ENCODE peak calls at places on chromosomes 2 and 18, in five cellular contexts. A is NCI-H69, O is NCI-H1417, N is myocyte, E is BE2C. W is an unnamed sample.

GRCh38 chr2:67389286-67389685 is 7.8 kb upstream of the ETAA1 start:
- DNase-seq in E (no peak), O (no peak), N (peak), A (no peak), W (no peak)

GRCh38 chr2:224646242-224646846 is 61.2 kb upstream of the CUL3 start:
- DNase-seq in O (peak), E (peak), A (peak), N (peak), W (peak)

GRCh38 chr2:3288455-3289163 is 89.0 kb downstream of the EIPR1 start:
- DNase-seq in N (no peak), E (peak), O (peak), A (peak), W (no peak)

GRCh38 chr2:149906871-149907270 is 319.3 kb upstream of the MMADHC start:
- DNase-seq in A (no peak), E (no peak), O (no peak), N (no peak), W (no peak)

GRCh38 chr2:28327963-28328922 is 64.4 kb upstream of the FOSL2 start:
- DNase-seq in A (no peak), E (no peak), O (peak), N (peak), W (no peak)

GRCh38 chr2:158004131-158004530 is 97.5 kb upstream of the UPP2 start:
- DNase-seq in O (no peak), N (peak), A (peak), E (no peak), W (no peak)

GRCh38 chr18:13835202-13835601 is 11.3 kb downstream of the MC5R start:
- DNase-seq in N (no peak), E (no peak), O (no peak), A (no peak), W (no peak)

GRCh38 chr18:3612315-3612714 is 162.3 kb downstream of the TGIF1 start:
- DNase-seq in O (peak), N (no peak), A (peak), E (no peak), W (no peak)

GRCh38 chr2:222318026-222318711 is 19.4 kb upstream of the PAX3 start:
- DNase-seq in E (peak), N (peak), A (peak), O (peak), W (peak)

GRCh38 chr2:241777167-241777685 is 604 bp downstream of the GAL3ST2 start:
- DNase-seq in E (no peak), N (no peak), O (no peak), A (no peak), W (no peak)

GRCh38 chr18:2223859-2224258 is 347.4 kb downstream of the METTL4 start:
- DNase-seq in E (peak), A (peak), N (peak), O (peak), W (no peak)

GRCh38 chr2:109339519-109339991 is 210.6 kb downstream of the SH3RF3 start:
- DNase-seq in N (no peak), A (peak), E (no peak), O (peak), W (peak)

GRCh38 chr2:71991397-71991796 is 156.3 kb downstream of the CYP26B1 start:
- DNase-seq in O (no peak), A (no peak), N (no peak), E (no peak), W (no peak)

GRCh38 chr2:38682008-38682575 is 16.2 kb downstream of the GALM start:
- DNase-seq in A (no peak), N (no peak), O (peak), E (no peak), W (no peak)

GRCh38 chr2:240236217-240237111 is 96.0 kb upstream of the OTOS start:
- DNase-seq in E (peak), A (peak), O (peak), N (peak), W (peak)

GRCh38 chr18:21272016-21272582 is 30.1 kb downstream of the GREB1L start:
- DNase-seq in N (no peak), A (peak), O (no peak), E (no peak), W (no peak)

GRCh38 chr2:119028327-119029174 is 86.6 kb downstream of the MARCO start:
- DNase-seq in A (peak), N (peak), E (peak), O (peak), W (peak)

GRCh38 chr2:151862688-151863087 is 34.5 kb upstream of the ARL5A start:
- DNase-seq in N (no peak), E (no peak), O (no peak), A (no peak), W (no peak)

GRCh38 chr18:57798713-57799373 is 4.3 kb downstream of the ATP8B1 start:
- DNase-seq in E (no peak), N (no peak), O (peak), A (peak), W (no peak)

GRCh38 chr18:73479472-73479871 is 611.7 kb upstream of the NETO1 start:
- DNase-seq in O (no peak), A (peak), E (peak), N (no peak), W (no peak)

GRCh38 chr2:36663851-36664715 is 32.4 kb upstream of the VIT start:
- DNase-seq in O (peak), E (peak), N (peak), A (peak), W (peak)

GRCh38 chr2:109326306-109326705 is 197.3 kb downstream of the SH3RF3 start:
- DNase-seq in E (no peak), N (no peak), A (no peak), O (no peak), W (no peak)

GRCh38 chr18:56615738-56616520 is 22.5 kb downstream of the TXNL1 start:
- DNase-seq in O (peak), E (no peak), N (no peak), A (peak), W (no peak)

GRCh38 chr2:220310326-220310936 is 683.0 kb downstream of the SLC4A3 start:
- DNase-seq in E (no peak), O (peak), N (no peak), A (peak), W (no peak)

GRCh38 chr2:25512707-25513106 is 160.7 kb downstream of the DTNB start:
- DNase-seq in E (no peak), N (no peak), A (no peak), O (no peak), W (no peak)

GRCh38 chr2:11807156-11808015 is 61.0 kb downstream of the LPIN1 start:
- DNase-seq in A (no peak), O (no peak), E (no peak), N (peak), W (peak)

GRCh38 chr2:159091381-159091780 is 122.9 kb downstream of the TANC1 start:
- DNase-seq in O (no peak), E (no peak), A (no peak), N (peak), W (no peak)

GRCh38 chr2:26892916-26893524 is 45.1 kb downstream of the DPYSL5 start:
- DNase-seq in E (no peak), A (peak), N (peak), O (peak), W (no peak)

GRCh38 chr2:120175000-120175581 is 48.1 kb downstream of the TMEM185B start:
- DNase-seq in O (peak), N (peak), A (peak), E (no peak), W (no peak)

GRCh38 chr2:54076577-54076976 is 38.8 kb upstream of the ACYP2 start:
- DNase-seq in N (no peak), O (no peak), E (no peak), A (no peak), W (no peak)

W was measured in H9.